ENCODE peak calls at places on chromosomes 12 and 14, in four cellular contexts. One of them, this sample, is unnamed.

GRCh38 chr12:64180951-64181350 is 41.1 kb downstream of the KICS2 start:
- DNase-seq in adrenal gland: peak; percentile 44
- DNase-seq in HepG2: no peak
- DNase-seq in H1: no peak
- DNase-seq in this sample: no peak

GRCh38 chr12:51536159-51536558 is 54.9 kb upstream of the SCN8A start:
- DNase-seq in adrenal gland: no peak
- DNase-seq in HepG2: no peak
- DNase-seq in H1: no peak
- DNase-seq in this sample: no peak

GRCh38 chr12:49868952-49869815 is 26.3 kb upstream of the BCDIN3D start:
- DNase-seq in adrenal gland: peak; percentile 93
- DNase-seq in H1: peak; percentile 35
- DNase-seq in HepG2: peak; percentile 35
- DNase-seq in this sample: peak; percentile 71

GRCh38 chr12:63220921-63221320 is 69.9 kb upstream of the AVPR1A start:
- DNase-seq in H1: no peak
- DNase-seq in HepG2: no peak
- DNase-seq in adrenal gland: no peak
- DNase-seq in this sample: no peak

GRCh38 chr12:50175716-50176026 is 8.5 kb upstream of the CERS5 start:
- DNase-seq in adrenal gland: no peak
- DNase-seq in H1: no peak
- DNase-seq in HepG2: no peak
- DNase-seq in this sample: no peak

GRCh38 chr12:6069452-6070093 is 54.9 kb downstream of the VWF start:
- DNase-seq in H1: no peak
- DNase-seq in adrenal gland: no peak
- DNase-seq in HepG2: no peak
- DNase-seq in this sample: no peak

GRCh38 chr12:52865090-52865944 is 16.5 kb upstream of the KRT78 start:
- DNase-seq in H1: peak; percentile 95
- DNase-seq in adrenal gland: peak; percentile 72
- DNase-seq in HepG2: peak; percentile 56
- DNase-seq in this sample: no peak

GRCh38 chr12:63980211-63980610 is 135.7 kb downstream of the SRGAP1 start:
- DNase-seq in H1: no peak
- DNase-seq in adrenal gland: no peak
- DNase-seq in HepG2: no peak
- DNase-seq in this sample: no peak

GRCh38 chr12:19530631-19531020 is 91.3 kb downstream of the AEBP2 start:
- DNase-seq in adrenal gland: no peak
- DNase-seq in H1: no peak
- DNase-seq in HepG2: no peak
- DNase-seq in this sample: no peak

GRCh38 chr14:104115131-104115600 is 23.2 kb upstream of the KIF26A start:
- DNase-seq in HepG2: no peak
- DNase-seq in H1: no peak
- DNase-seq in adrenal gland: no peak
- DNase-seq in this sample: no peak

GRCh38 chr12:101945361-101946232 is 68.2 kb downstream of the DRAM1 start:
- DNase-seq in HepG2: peak; percentile 39
- DNase-seq in H1: no peak
- DNase-seq in adrenal gland: no peak
- DNase-seq in this sample: no peak

GRCh38 chr14:21880918-21881317 is 207.3 kb upstream of the OR4E1 start:
- DNase-seq in adrenal gland: no peak
- DNase-seq in HepG2: no peak
- DNase-seq in H1: no peak
- DNase-seq in this sample: no peak

GRCh38 chr12:66352197-66352596 is 49.9 kb downstream of the HELB start:
- DNase-seq in adrenal gland: peak; percentile 12
- DNase-seq in H1: peak; percentile 77
- DNase-seq in HepG2: peak; percentile 18
- DNase-seq in this sample: no peak

GRCh38 chr12:28500373-28501024 is 310.2 kb downstream of the CCDC91 start:
- DNase-seq in HepG2: no peak
- DNase-seq in H1: no peak
- DNase-seq in adrenal gland: no peak
- DNase-seq in this sample: no peak

GRCh38 chr12:79766705-79767464 is 76.1 kb upstream of the PAWR start:
- DNase-seq in adrenal gland: no peak
- DNase-seq in HepG2: no peak
- DNase-seq in H1: no peak
- DNase-seq in this sample: no peak

GRCh38 chr14:101705733-101706508 is 55.6 kb upstream of the PPP2R5C start:
- DNase-seq in H1: peak; percentile 66
- DNase-seq in HepG2: no peak
- DNase-seq in adrenal gland: peak; percentile 52
- DNase-seq in this sample: peak; percentile 13

GRCh38 chr12:64098709-64099354 is 123.3 kb downstream of the KICS2 start:
- DNase-seq in HepG2: no peak
- DNase-seq in H1: no peak
- DNase-seq in adrenal gland: peak; percentile 51
- DNase-seq in this sample: peak; percentile 27

GRCh38 chr14:89178802-89179201 is 238.2 kb downstream of the FOXN3 start:
- DNase-seq in adrenal gland: no peak
- DNase-seq in H1: no peak
- DNase-seq in HepG2: no peak
- DNase-seq in this sample: no peak

GRCh38 chr14:76589246-76589645 is 172.0 kb upstream of the VASH1 start:
- DNase-seq in HepG2: no peak
- DNase-seq in H1: no peak
- DNase-seq in adrenal gland: no peak
- DNase-seq in this sample: no peak

GRCh38 chr12:130134563-130134915 is 27.7 kb upstream of the FZD10 start:
- DNase-seq in HepG2: no peak
- DNase-seq in H1: no peak
- DNase-seq in adrenal gland: no peak
- DNase-seq in this sample: no peak

GRCh38 chr12:130132831-130133635 is 29.2 kb upstream of the FZD10 start:
- DNase-seq in H1: no peak
- DNase-seq in adrenal gland: no peak
- DNase-seq in HepG2: no peak
- DNase-seq in this sample: no peak

GRCh38 chr12:130131817-130132216 is 30.4 kb upstream of the FZD10 start:
- DNase-seq in adrenal gland: no peak
- DNase-seq in H1: no peak
- DNase-seq in HepG2: no peak
- DNase-seq in this sample: no peak

GRCh38 chr12:130136536-130136935 is 25.7 kb upstream of the FZD10 start:
- DNase-seq in H1: no peak
- DNase-seq in adrenal gland: no peak
- DNase-seq in HepG2: no peak
- DNase-seq in this sample: no peak

DNA sequence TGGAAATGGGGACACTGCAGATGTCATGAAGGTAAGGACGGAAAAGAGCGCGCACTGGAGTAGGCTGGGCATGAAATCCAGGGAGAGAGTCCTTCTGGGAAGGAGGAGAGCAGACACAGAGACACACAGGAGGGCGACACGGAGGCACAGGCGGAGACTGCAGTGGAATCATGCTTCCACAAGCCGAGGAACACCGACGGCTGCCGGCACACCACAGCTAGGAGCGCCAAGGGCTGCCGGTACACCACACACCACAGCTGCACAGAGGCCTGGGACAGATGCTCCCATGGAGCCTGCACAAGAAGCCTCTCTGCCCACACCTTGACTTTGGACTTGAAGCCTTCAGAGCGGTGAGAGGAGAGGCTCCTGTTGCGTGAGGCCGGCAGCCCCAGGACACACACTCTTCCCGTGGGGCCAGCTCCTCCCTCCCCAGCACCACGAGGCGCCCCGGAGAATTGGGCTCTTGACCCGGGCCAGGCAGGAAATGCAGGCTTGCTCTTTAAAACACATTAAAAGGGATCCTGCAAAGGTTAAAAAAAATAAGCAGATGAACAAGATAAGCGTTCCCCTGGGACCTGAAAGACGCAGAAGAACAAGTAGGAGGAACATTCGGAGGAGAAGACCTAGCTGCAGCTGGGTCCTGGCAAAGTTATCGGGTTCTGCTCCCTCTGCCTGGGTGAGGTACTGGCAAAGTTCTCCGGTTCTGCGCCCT is 28.3 kb upstream of the FZD10 start:
- DNase-seq in adrenal gland: no peak
- DNase-seq in HepG2: no peak
- DNase-seq in H1: no peak
- DNase-seq in this sample: no peak
- TF ChIP-seq CTCF in adrenal gland: no peak
- TF ChIP-seq CTCF in HepG2: no peak
- TF ChIP-seq CTCF in H1: no peak
- TF ChIP-seq CTCF in this sample: no peak

GRCh38 chr12:113980054-113980453 is 13.9 kb upstream of the RBM19 start:
- DNase-seq in HepG2: no peak
- DNase-seq in adrenal gland: no peak
- DNase-seq in H1: no peak
- DNase-seq in this sample: no peak
- H3K27me3 ChIP-seq in HepG2: no peaks in the 10 kb centered on the region
- H3K27me3 ChIP-seq in adrenal gland: peaks cover 24% of the 10 kb centered on the region
- H3K27me3 ChIP-seq in H1: peaks cover 2% of the 10 kb centered on the region
- H3K27me3 ChIP-seq in this sample: peaks cover 9% of the 10 kb centered on the region

DNA sequence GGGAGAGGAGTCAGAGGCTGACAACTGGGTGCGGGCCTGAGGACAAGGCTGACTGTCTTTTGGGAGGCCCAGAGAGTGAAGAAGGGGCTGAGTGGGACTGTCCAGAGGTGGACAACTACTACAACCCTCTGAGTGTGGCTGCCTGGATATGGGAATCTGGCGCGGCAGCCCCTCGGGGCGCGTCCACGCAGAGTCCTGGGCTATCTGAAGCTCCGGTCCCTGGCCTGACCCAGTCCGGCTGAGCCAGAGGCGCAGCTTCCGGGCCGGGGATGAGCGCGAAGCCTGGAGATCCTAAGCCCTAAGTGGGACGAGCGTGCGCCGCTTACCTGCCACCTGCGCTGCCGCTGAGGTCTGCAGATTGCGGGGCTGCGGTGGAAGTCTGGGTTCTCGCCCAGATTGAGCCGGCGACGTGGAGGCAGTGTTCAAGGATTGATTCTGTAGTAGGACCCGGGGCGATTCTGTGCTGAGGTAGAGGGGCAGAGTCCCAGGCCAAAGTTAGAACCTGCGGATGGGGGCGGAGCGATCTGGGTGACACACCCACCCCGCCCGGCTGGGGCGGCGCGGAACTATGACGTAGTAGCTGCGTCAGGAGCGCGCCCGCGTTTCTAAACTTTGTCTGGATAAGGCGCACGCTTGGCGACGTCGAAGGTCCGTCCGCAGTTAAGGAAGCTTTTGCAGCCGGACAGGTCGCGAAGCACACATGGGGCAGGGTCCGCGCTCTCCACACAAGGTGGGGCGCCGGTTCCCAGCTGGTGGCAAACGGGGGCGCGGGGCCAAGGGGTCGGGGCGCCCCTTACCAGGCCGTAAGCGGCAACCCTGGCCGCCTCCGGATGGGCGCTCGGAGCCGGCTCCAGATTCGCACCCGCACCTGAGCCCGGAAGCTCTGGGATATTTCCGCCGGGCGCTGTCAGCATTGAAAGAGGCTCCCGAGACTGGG is at the start of the genes DHRS1 and NOP9:
- DNase-seq in H1: peak; percentile 99
- DNase-seq in adrenal gland: peak; percentile 94
- DNase-seq in HepG2: peak; percentile 93
- DNase-seq in this sample: peak; percentile 85
- TF ChIP-seq POLR2A in H1: peak; percentile 81
- TF ChIP-seq POLR2A in adrenal gland: peak; percentile 73
- TF ChIP-seq POLR2A in HepG2: no peak
- TF ChIP-seq POLR2A in this sample: peak; percentile 26

GRCh38 chr12:46443594-46444263 is 71.2 kb upstream of the SLC38A2 start:
- DNase-seq in HepG2: no peak
- DNase-seq in H1: no peak
- DNase-seq in adrenal gland: no peak
- DNase-seq in this sample: no peak
- TF ChIP-seq CTCF in HepG2: no peak
- TF ChIP-seq CTCF in H1: no peak
- TF ChIP-seq CTCF in adrenal gland: no peak
- TF ChIP-seq CTCF in this sample: no peak